ENCODE peak calls at places on chromosomes 4 and X, in ten cellular contexts. One of them, this sample, is unnamed.

GRCh38 chrX:37746268-37746931 is 33.5 kb upstream of the CYBB start:
- DNase-seq in pulmonary artery endothelial cell: no peak
- DNase-seq in progenitor cell of endocrine pancreas: no peak
- DNase-seq in PC-3: peak
- DNase-seq in epithelial cell of proximal tubule: no peak
- DNase-seq in amniotic stem cell: no peak
- DNase-seq in activated T-helper 1 cell treated with anti-CD3 and anti-CD28 coated beads, Interleukin-12 subunit alpha, Interleukin-12 subunit beta, Interleukin-2, Interleukin-4 antibody, amounts not matched to agents 30 ng/mL and 10 ng/mL and 1 ng/mL, durations not matched to agents 14 hours and 24 hours and 36 hours: no peak
- DNase-seq in sciatic nerve: no peak
- DNase-seq in activated CD4-positive, alpha-beta T cell treated with anti-CD3 and anti-CD28 coated beads, Interleukin-2, amount 50 U/mL, for 1 hour: no peak
- DNase-seq in SK-N-SH: no peak
- DNase-seq in this sample: no peak

GRCh38 chrX:8890794-8891193 is 89.6 kb upstream of the FAM9A start:
- DNase-seq in pulmonary artery endothelial cell: no peak
- DNase-seq in progenitor cell of endocrine pancreas: no peak
- DNase-seq in PC-3: no peak
- DNase-seq in epithelial cell of proximal tubule: no peak
- DNase-seq in amniotic stem cell: no peak
- DNase-seq in activated T-helper 1 cell treated with anti-CD3 and anti-CD28 coated beads, Interleukin-12 subunit alpha, Interleukin-12 subunit beta, Interleukin-2, Interleukin-4 antibody, amounts not matched to agents 30 ng/mL and 10 ng/mL and 1 ng/mL, durations not matched to agents 14 hours and 24 hours and 36 hours: no peak
- DNase-seq in sciatic nerve: no peak
- DNase-seq in activated CD4-positive, alpha-beta T cell treated with anti-CD3 and anti-CD28 coated beads, Interleukin-2, amount 50 U/mL, for 1 hour: no peak
- DNase-seq in SK-N-SH: no peak
- DNase-seq in this sample: no peak

GRCh38 chr4:153000068-153000420 is 63.9 kb downstream of the FHDC1 start:
- DNase-seq in pulmonary artery endothelial cell: no peak
- DNase-seq in progenitor cell of endocrine pancreas: no peak
- DNase-seq in PC-3: no peak
- DNase-seq in epithelial cell of proximal tubule: no peak
- DNase-seq in amniotic stem cell: no peak
- DNase-seq in activated T-helper 1 cell treated with anti-CD3 and anti-CD28 coated beads, Interleukin-12 subunit alpha, Interleukin-12 subunit beta, Interleukin-2, Interleukin-4 antibody, amounts not matched to agents 30 ng/mL and 10 ng/mL and 1 ng/mL, durations not matched to agents 14 hours and 24 hours and 36 hours: no peak
- DNase-seq in sciatic nerve: no peak
- DNase-seq in activated CD4-positive, alpha-beta T cell treated with anti-CD3 and anti-CD28 coated beads, Interleukin-2, amount 50 U/mL, for 1 hour: no peak
- DNase-seq in SK-N-SH: no peak
- DNase-seq in this sample: no peak

GRCh38 chr4:117796677-117797076 is 237.6 kb upstream of the NDST3 start:
- DNase-seq in pulmonary artery endothelial cell: no peak
- DNase-seq in progenitor cell of endocrine pancreas: no peak
- DNase-seq in PC-3: peak
- DNase-seq in epithelial cell of proximal tubule: no peak
- DNase-seq in amniotic stem cell: no peak
- DNase-seq in activated T-helper 1 cell treated with anti-CD3 and anti-CD28 coated beads, Interleukin-12 subunit alpha, Interleukin-12 subunit beta, Interleukin-2, Interleukin-4 antibody, amounts not matched to agents 30 ng/mL and 10 ng/mL and 1 ng/mL, durations not matched to agents 14 hours and 24 hours and 36 hours: no peak
- DNase-seq in sciatic nerve: no peak
- DNase-seq in activated CD4-positive, alpha-beta T cell treated with anti-CD3 and anti-CD28 coated beads, Interleukin-2, amount 50 U/mL, for 1 hour: no peak
- DNase-seq in SK-N-SH: no peak
- DNase-seq in this sample: no peak

GRCh38 chr4:116150152-116150551 is 935.2 kb downstream of the TRAM1L1 start:
- DNase-seq in pulmonary artery endothelial cell: no peak
- DNase-seq in progenitor cell of endocrine pancreas: no peak
- DNase-seq in PC-3: peak
- DNase-seq in epithelial cell of proximal tubule: no peak
- DNase-seq in amniotic stem cell: no peak
- DNase-seq in activated T-helper 1 cell treated with anti-CD3 and anti-CD28 coated beads, Interleukin-12 subunit alpha, Interleukin-12 subunit beta, Interleukin-2, Interleukin-4 antibody, amounts not matched to agents 30 ng/mL and 10 ng/mL and 1 ng/mL, durations not matched to agents 14 hours and 24 hours and 36 hours: no peak
- DNase-seq in sciatic nerve: no peak
- DNase-seq in activated CD4-positive, alpha-beta T cell treated with anti-CD3 and anti-CD28 coated beads, Interleukin-2, amount 50 U/mL, for 1 hour: no peak
- DNase-seq in SK-N-SH: no peak
- DNase-seq in this sample: no peak

GRCh38 chr4:1511441-1512041 is 105.3 kb upstream of the NKX1-1 start:
- DNase-seq in pulmonary artery endothelial cell: peak
- DNase-seq in progenitor cell of endocrine pancreas: no peak
- DNase-seq in PC-3: peak
- DNase-seq in epithelial cell of proximal tubule: no peak
- DNase-seq in amniotic stem cell: no peak
- DNase-seq in activated T-helper 1 cell treated with anti-CD3 and anti-CD28 coated beads, Interleukin-12 subunit alpha, Interleukin-12 subunit beta, Interleukin-2, Interleukin-4 antibody, amounts not matched to agents 30 ng/mL and 10 ng/mL and 1 ng/mL, durations not matched to agents 14 hours and 24 hours and 36 hours: no peak
- DNase-seq in sciatic nerve: no peak
- DNase-seq in activated CD4-positive, alpha-beta T cell treated with anti-CD3 and anti-CD28 coated beads, Interleukin-2, amount 50 U/mL, for 1 hour: peak
- DNase-seq in SK-N-SH: peak
- DNase-seq in this sample: peak

GRCh38 chr4:105179539-105180401 is 33.1 kb downstream of the TET2 start:
- DNase-seq in pulmonary artery endothelial cell: no peak
- DNase-seq in progenitor cell of endocrine pancreas: no peak
- DNase-seq in PC-3: no peak
- DNase-seq in epithelial cell of proximal tubule: peak
- DNase-seq in amniotic stem cell: no peak
- DNase-seq in activated T-helper 1 cell treated with anti-CD3 and anti-CD28 coated beads, Interleukin-12 subunit alpha, Interleukin-12 subunit beta, Interleukin-2, Interleukin-4 antibody, amounts not matched to agents 30 ng/mL and 10 ng/mL and 1 ng/mL, durations not matched to agents 14 hours and 24 hours and 36 hours: no peak
- DNase-seq in sciatic nerve: no peak
- DNase-seq in activated CD4-positive, alpha-beta T cell treated with anti-CD3 and anti-CD28 coated beads, Interleukin-2, amount 50 U/mL, for 1 hour: no peak
- DNase-seq in SK-N-SH: no peak
- DNase-seq in this sample: no peak

GRCh38 chrX:55787063-55787462 is 69.5 kb downstream of the RRAGB start:
- DNase-seq in pulmonary artery endothelial cell: no peak
- DNase-seq in progenitor cell of endocrine pancreas: no peak
- DNase-seq in PC-3: peak
- DNase-seq in epithelial cell of proximal tubule: no peak
- DNase-seq in amniotic stem cell: no peak
- DNase-seq in activated T-helper 1 cell treated with anti-CD3 and anti-CD28 coated beads, Interleukin-12 subunit alpha, Interleukin-12 subunit beta, Interleukin-2, Interleukin-4 antibody, amounts not matched to agents 30 ng/mL and 10 ng/mL and 1 ng/mL, durations not matched to agents 14 hours and 24 hours and 36 hours: no peak
- DNase-seq in sciatic nerve: no peak
- DNase-seq in activated CD4-positive, alpha-beta T cell treated with anti-CD3 and anti-CD28 coated beads, Interleukin-2, amount 50 U/mL, for 1 hour: no peak
- DNase-seq in SK-N-SH: no peak
- DNase-seq in this sample: no peak

GRCh38 chrX:109384569-109385174 is 97.2 kb downstream of the GUCY2F start:
- DNase-seq in pulmonary artery endothelial cell: no peak
- DNase-seq in progenitor cell of endocrine pancreas: no peak
- DNase-seq in PC-3: peak
- DNase-seq in epithelial cell of proximal tubule: no peak
- DNase-seq in amniotic stem cell: peak
- DNase-seq in activated T-helper 1 cell treated with anti-CD3 and anti-CD28 coated beads, Interleukin-12 subunit alpha, Interleukin-12 subunit beta, Interleukin-2, Interleukin-4 antibody, amounts not matched to agents 30 ng/mL and 10 ng/mL and 1 ng/mL, durations not matched to agents 14 hours and 24 hours and 36 hours: no peak
- DNase-seq in sciatic nerve: no peak
- DNase-seq in activated CD4-positive, alpha-beta T cell treated with anti-CD3 and anti-CD28 coated beads, Interleukin-2, amount 50 U/mL, for 1 hour: no peak
- DNase-seq in SK-N-SH: no peak
- DNase-seq in this sample: no peak

GRCh38 chrX:13699183-13699826 is 10.4 kb downstream of the RAB9A start:
- DNase-seq in pulmonary artery endothelial cell: no peak
- DNase-seq in progenitor cell of endocrine pancreas: no peak
- DNase-seq in PC-3: no peak
- DNase-seq in epithelial cell of proximal tubule: no peak
- DNase-seq in amniotic stem cell: no peak
- DNase-seq in activated T-helper 1 cell treated with anti-CD3 and anti-CD28 coated beads, Interleukin-12 subunit alpha, Interleukin-12 subunit beta, Interleukin-2, Interleukin-4 antibody, amounts not matched to agents 30 ng/mL and 10 ng/mL and 1 ng/mL, durations not matched to agents 14 hours and 24 hours and 36 hours: no peak
- DNase-seq in sciatic nerve: no peak
- DNase-seq in activated CD4-positive, alpha-beta T cell treated with anti-CD3 and anti-CD28 coated beads, Interleukin-2, amount 50 U/mL, for 1 hour: no peak
- DNase-seq in SK-N-SH: no peak
- DNase-seq in this sample: no peak

GRCh38 chr4:7306021-7306420 is 113.7 kb downstream of the SORCS2 start:
- DNase-seq in pulmonary artery endothelial cell: no peak
- DNase-seq in progenitor cell of endocrine pancreas: no peak
- DNase-seq in PC-3: no peak
- DNase-seq in epithelial cell of proximal tubule: no peak
- DNase-seq in amniotic stem cell: no peak
- DNase-seq in activated T-helper 1 cell treated with anti-CD3 and anti-CD28 coated beads, Interleukin-12 subunit alpha, Interleukin-12 subunit beta, Interleukin-2, Interleukin-4 antibody, amounts not matched to agents 30 ng/mL and 10 ng/mL and 1 ng/mL, durations not matched to agents 14 hours and 24 hours and 36 hours: no peak
- DNase-seq in sciatic nerve: no peak
- DNase-seq in activated CD4-positive, alpha-beta T cell treated with anti-CD3 and anti-CD28 coated beads, Interleukin-2, amount 50 U/mL, for 1 hour: no peak
- DNase-seq in SK-N-SH: no peak
- DNase-seq in this sample: no peak

GRCh38 chrX:19443886-19444530 is 71.3 kb downstream of the MAP3K15 start:
- DNase-seq in pulmonary artery endothelial cell: no peak
- DNase-seq in progenitor cell of endocrine pancreas: no peak
- DNase-seq in PC-3: no peak
- DNase-seq in epithelial cell of proximal tubule: no peak
- DNase-seq in amniotic stem cell: no peak
- DNase-seq in activated T-helper 1 cell treated with anti-CD3 and anti-CD28 coated beads, Interleukin-12 subunit alpha, Interleukin-12 subunit beta, Interleukin-2, Interleukin-4 antibody, amounts not matched to agents 30 ng/mL and 10 ng/mL and 1 ng/mL, durations not matched to agents 14 hours and 24 hours and 36 hours: no peak
- DNase-seq in sciatic nerve: no peak
- DNase-seq in activated CD4-positive, alpha-beta T cell treated with anti-CD3 and anti-CD28 coated beads, Interleukin-2, amount 50 U/mL, for 1 hour: no peak
- DNase-seq in SK-N-SH: no peak
- DNase-seq in this sample: no peak

GRCh38 chr4:28232376-28232775 is 1371.7 kb downstream of the STIM2 start:
- DNase-seq in pulmonary artery endothelial cell: no peak
- DNase-seq in progenitor cell of endocrine pancreas: no peak
- DNase-seq in PC-3: no peak
- DNase-seq in epithelial cell of proximal tubule: no peak
- DNase-seq in amniotic stem cell: no peak
- DNase-seq in activated T-helper 1 cell treated with anti-CD3 and anti-CD28 coated beads, Interleukin-12 subunit alpha, Interleukin-12 subunit beta, Interleukin-2, Interleukin-4 antibody, amounts not matched to agents 30 ng/mL and 10 ng/mL and 1 ng/mL, durations not matched to agents 14 hours and 24 hours and 36 hours: no peak
- DNase-seq in sciatic nerve: no peak
- DNase-seq in activated CD4-positive, alpha-beta T cell treated with anti-CD3 and anti-CD28 coated beads, Interleukin-2, amount 50 U/mL, for 1 hour: no peak
- DNase-seq in SK-N-SH: no peak
- DNase-seq in this sample: no peak

GRCh38 chrX:70264784-70265183 is 3.4 kb upstream of the ARR3 start:
- DNase-seq in pulmonary artery endothelial cell: no peak
- DNase-seq in progenitor cell of endocrine pancreas: no peak
- DNase-seq in PC-3: no peak
- DNase-seq in epithelial cell of proximal tubule: no peak
- DNase-seq in amniotic stem cell: no peak
- DNase-seq in activated T-helper 1 cell treated with anti-CD3 and anti-CD28 coated beads, Interleukin-12 subunit alpha, Interleukin-12 subunit beta, Interleukin-2, Interleukin-4 antibody, amounts not matched to agents 30 ng/mL and 10 ng/mL and 1 ng/mL, durations not matched to agents 14 hours and 24 hours and 36 hours: no peak
- DNase-seq in sciatic nerve: no peak
- DNase-seq in activated CD4-positive, alpha-beta T cell treated with anti-CD3 and anti-CD28 coated beads, Interleukin-2, amount 50 U/mL, for 1 hour: no peak
- DNase-seq in SK-N-SH: no peak
- DNase-seq in this sample: no peak

GRCh38 chr4:94507708-94508107 is 56.0 kb downstream of the PDLIM5 start:
- DNase-seq in pulmonary artery endothelial cell: no peak
- DNase-seq in progenitor cell of endocrine pancreas: no peak
- DNase-seq in PC-3: peak
- DNase-seq in epithelial cell of proximal tubule: peak
- DNase-seq in amniotic stem cell: peak
- DNase-seq in activated T-helper 1 cell treated with anti-CD3 and anti-CD28 coated beads, Interleukin-12 subunit alpha, Interleukin-12 subunit beta, Interleukin-2, Interleukin-4 antibody, amounts not matched to agents 30 ng/mL and 10 ng/mL and 1 ng/mL, durations not matched to agents 14 hours and 24 hours and 36 hours: no peak
- DNase-seq in sciatic nerve: no peak
- DNase-seq in activated CD4-positive, alpha-beta T cell treated with anti-CD3 and anti-CD28 coated beads, Interleukin-2, amount 50 U/mL, for 1 hour: no peak
- DNase-seq in SK-N-SH: no peak
- DNase-seq in this sample: no peak

GRCh38 chr4:156870166-156870565 is 101.4 kb downstream of the PDGFC start:
- DNase-seq in pulmonary artery endothelial cell: no peak
- DNase-seq in progenitor cell of endocrine pancreas: no peak
- DNase-seq in PC-3: no peak
- DNase-seq in epithelial cell of proximal tubule: no peak
- DNase-seq in amniotic stem cell: no peak
- DNase-seq in activated T-helper 1 cell treated with anti-CD3 and anti-CD28 coated beads, Interleukin-12 subunit alpha, Interleukin-12 subunit beta, Interleukin-2, Interleukin-4 antibody, amounts not matched to agents 30 ng/mL and 10 ng/mL and 1 ng/mL, durations not matched to agents 14 hours and 24 hours and 36 hours: no peak
- DNase-seq in sciatic nerve: no peak
- DNase-seq in activated CD4-positive, alpha-beta T cell treated with anti-CD3 and anti-CD28 coated beads, Interleukin-2, amount 50 U/mL, for 1 hour: no peak
- DNase-seq in SK-N-SH: no peak
- DNase-seq in this sample: no peak

GRCh38 chrX:120281761-120282160 is 29.5 kb downstream of the TMEM255A start:
- DNase-seq in pulmonary artery endothelial cell: no peak
- DNase-seq in progenitor cell of endocrine pancreas: no peak
- DNase-seq in PC-3: no peak
- DNase-seq in epithelial cell of proximal tubule: no peak
- DNase-seq in amniotic stem cell: no peak
- DNase-seq in activated T-helper 1 cell treated with anti-CD3 and anti-CD28 coated beads, Interleukin-12 subunit alpha, Interleukin-12 subunit beta, Interleukin-2, Interleukin-4 antibody, amounts not matched to agents 30 ng/mL and 10 ng/mL and 1 ng/mL, durations not matched to agents 14 hours and 24 hours and 36 hours: no peak
- DNase-seq in sciatic nerve: no peak
- DNase-seq in activated CD4-positive, alpha-beta T cell treated with anti-CD3 and anti-CD28 coated beads, Interleukin-2, amount 50 U/mL, for 1 hour: no peak
- DNase-seq in SK-N-SH: no peak
- DNase-seq in this sample: no peak

GRCh38 chr4:147327322-147327721 is 153.6 kb upstream of the EDNRA start:
- DNase-seq in pulmonary artery endothelial cell: no peak
- DNase-seq in progenitor cell of endocrine pancreas: no peak
- DNase-seq in PC-3: no peak
- DNase-seq in epithelial cell of proximal tubule: no peak
- DNase-seq in amniotic stem cell: no peak
- DNase-seq in activated T-helper 1 cell treated with anti-CD3 and anti-CD28 coated beads, Interleukin-12 subunit alpha, Interleukin-12 subunit beta, Interleukin-2, Interleukin-4 antibody, amounts not matched to agents 30 ng/mL and 10 ng/mL and 1 ng/mL, durations not matched to agents 14 hours and 24 hours and 36 hours: no peak
- DNase-seq in sciatic nerve: no peak
- DNase-seq in activated CD4-positive, alpha-beta T cell treated with anti-CD3 and anti-CD28 coated beads, Interleukin-2, amount 50 U/mL, for 1 hour: no peak
- DNase-seq in SK-N-SH: no peak
- DNase-seq in this sample: no peak

GRCh38 chr4:121950212-121950679 is 1.6 kb downstream of the TRPC3 start:
- DNase-seq in pulmonary artery endothelial cell: no peak
- DNase-seq in progenitor cell of endocrine pancreas: peak
- DNase-seq in PC-3: no peak
- DNase-seq in epithelial cell of proximal tubule: no peak
- DNase-seq in amniotic stem cell: no peak
- DNase-seq in activated T-helper 1 cell treated with anti-CD3 and anti-CD28 coated beads, Interleukin-12 subunit alpha, Interleukin-12 subunit beta, Interleukin-2, Interleukin-4 antibody, amounts not matched to agents 30 ng/mL and 10 ng/mL and 1 ng/mL, durations not matched to agents 14 hours and 24 hours and 36 hours: peak
- DNase-seq in sciatic nerve: peak
- DNase-seq in activated CD4-positive, alpha-beta T cell treated with anti-CD3 and anti-CD28 coated beads, Interleukin-2, amount 50 U/mL, for 1 hour: peak
- DNase-seq in SK-N-SH: peak
- DNase-seq in this sample: peak

GRCh38 chr4:3246458-3247398 is 2.2 kb upstream of the MSANTD1 start:
- DNase-seq in pulmonary artery endothelial cell: no peak
- DNase-seq in progenitor cell of endocrine pancreas: no peak
- DNase-seq in PC-3: no peak
- DNase-seq in epithelial cell of proximal tubule: no peak
- DNase-seq in amniotic stem cell: no peak
- DNase-seq in activated T-helper 1 cell treated with anti-CD3 and anti-CD28 coated beads, Interleukin-12 subunit alpha, Interleukin-12 subunit beta, Interleukin-2, Interleukin-4 antibody, amounts not matched to agents 30 ng/mL and 10 ng/mL and 1 ng/mL, durations not matched to agents 14 hours and 24 hours and 36 hours: no peak
- DNase-seq in sciatic nerve: no peak
- DNase-seq in activated CD4-positive, alpha-beta T cell treated with anti-CD3 and anti-CD28 coated beads, Interleukin-2, amount 50 U/mL, for 1 hour: no peak
- DNase-seq in SK-N-SH: no peak
- DNase-seq in this sample: no peak

GRCh38 chr4:185781555-185782215 is 30.3 kb downstream of the SORBS2 start:
- DNase-seq in pulmonary artery endothelial cell: no peak
- DNase-seq in progenitor cell of endocrine pancreas: no peak
- DNase-seq in PC-3: no peak
- DNase-seq in epithelial cell of proximal tubule: no peak
- DNase-seq in amniotic stem cell: no peak
- DNase-seq in activated T-helper 1 cell treated with anti-CD3 and anti-CD28 coated beads, Interleukin-12 subunit alpha, Interleukin-12 subunit beta, Interleukin-2, Interleukin-4 antibody, amounts not matched to agents 30 ng/mL and 10 ng/mL and 1 ng/mL, durations not matched to agents 14 hours and 24 hours and 36 hours: no peak
- DNase-seq in sciatic nerve: no peak
- DNase-seq in activated CD4-positive, alpha-beta T cell treated with anti-CD3 and anti-CD28 coated beads, Interleukin-2, amount 50 U/mL, for 1 hour: no peak
- DNase-seq in SK-N-SH: no peak
- DNase-seq in this sample: no peak

GRCh38 chr4:166153539-166153938 is 280.5 kb downstream of the TLL1 start:
- DNase-seq in pulmonary artery endothelial cell: no peak
- DNase-seq in progenitor cell of endocrine pancreas: no peak
- DNase-seq in PC-3: no peak
- DNase-seq in epithelial cell of proximal tubule: no peak
- DNase-seq in amniotic stem cell: no peak
- DNase-seq in activated T-helper 1 cell treated with anti-CD3 and anti-CD28 coated beads, Interleukin-12 subunit alpha, Interleukin-12 subunit beta, Interleukin-2, Interleukin-4 antibody, amounts not matched to agents 30 ng/mL and 10 ng/mL and 1 ng/mL, durations not matched to agents 14 hours and 24 hours and 36 hours: no peak
- DNase-seq in sciatic nerve: no peak
- DNase-seq in activated CD4-positive, alpha-beta T cell treated with anti-CD3 and anti-CD28 coated beads, Interleukin-2, amount 50 U/mL, for 1 hour: no peak
- DNase-seq in SK-N-SH: no peak
- DNase-seq in this sample: no peak

GRCh38 chr4:153257151-153257620 is 52.9 kb downstream of the TRIM2 start:
- DNase-seq in pulmonary artery endothelial cell: no peak
- DNase-seq in progenitor cell of endocrine pancreas: no peak
- DNase-seq in PC-3: no peak
- DNase-seq in epithelial cell of proximal tubule: no peak
- DNase-seq in amniotic stem cell: peak
- DNase-seq in activated T-helper 1 cell treated with anti-CD3 and anti-CD28 coated beads, Interleukin-12 subunit alpha, Interleukin-12 subunit beta, Interleukin-2, Interleukin-4 antibody, amounts not matched to agents 30 ng/mL and 10 ng/mL and 1 ng/mL, durations not matched to agents 14 hours and 24 hours and 36 hours: peak
- DNase-seq in sciatic nerve: no peak
- DNase-seq in activated CD4-positive, alpha-beta T cell treated with anti-CD3 and anti-CD28 coated beads, Interleukin-2, amount 50 U/mL, for 1 hour: peak
- DNase-seq in SK-N-SH: peak
- DNase-seq in this sample: no peak

GRCh38 chrX:129522184-129523059 is 868 bp downstream of the SMARCA1 start:
- DNase-seq in pulmonary artery endothelial cell: no peak
- DNase-seq in progenitor cell of endocrine pancreas: peak
- DNase-seq in PC-3: peak
- DNase-seq in epithelial cell of proximal tubule: no peak
- DNase-seq in amniotic stem cell: peak
- DNase-seq in activated T-helper 1 cell treated with anti-CD3 and anti-CD28 coated beads, Interleukin-12 subunit alpha, Interleukin-12 subunit beta, Interleukin-2, Interleukin-4 antibody, amounts not matched to agents 30 ng/mL and 10 ng/mL and 1 ng/mL, durations not matched to agents 14 hours and 24 hours and 36 hours: no peak
- DNase-seq in sciatic nerve: peak
- DNase-seq in activated CD4-positive, alpha-beta T cell treated with anti-CD3 and anti-CD28 coated beads, Interleukin-2, amount 50 U/mL, for 1 hour: peak
- DNase-seq in SK-N-SH: peak
- DNase-seq in this sample: peak

GRCh38 chr4:89356086-89356485 is 48.5 kb upstream of the GPRIN3 start:
- DNase-seq in pulmonary artery endothelial cell: no peak
- DNase-seq in progenitor cell of endocrine pancreas: no peak
- DNase-seq in PC-3: no peak
- DNase-seq in epithelial cell of proximal tubule: peak
- DNase-seq in amniotic stem cell: no peak
- DNase-seq in activated T-helper 1 cell treated with anti-CD3 and anti-CD28 coated beads, Interleukin-12 subunit alpha, Interleukin-12 subunit beta, Interleukin-2, Interleukin-4 antibody, amounts not matched to agents 30 ng/mL and 10 ng/mL and 1 ng/mL, durations not matched to agents 14 hours and 24 hours and 36 hours: no peak
- DNase-seq in sciatic nerve: no peak
- DNase-seq in activated CD4-positive, alpha-beta T cell treated with anti-CD3 and anti-CD28 coated beads, Interleukin-2, amount 50 U/mL, for 1 hour: no peak
- DNase-seq in SK-N-SH: no peak
- DNase-seq in this sample: no peak

GRCh38 chrX:106728337-106728736 is 1.8 kb downstream of the RNF128 start:
- DNase-seq in pulmonary artery endothelial cell: no peak
- DNase-seq in progenitor cell of endocrine pancreas: no peak
- DNase-seq in PC-3: no peak
- DNase-seq in epithelial cell of proximal tubule: no peak
- DNase-seq in amniotic stem cell: no peak
- DNase-seq in activated T-helper 1 cell treated with anti-CD3 and anti-CD28 coated beads, Interleukin-12 subunit alpha, Interleukin-12 subunit beta, Interleukin-2, Interleukin-4 antibody, amounts not matched to agents 30 ng/mL and 10 ng/mL and 1 ng/mL, durations not matched to agents 14 hours and 24 hours and 36 hours: no peak
- DNase-seq in sciatic nerve: no peak
- DNase-seq in activated CD4-positive, alpha-beta T cell treated with anti-CD3 and anti-CD28 coated beads, Interleukin-2, amount 50 U/mL, for 1 hour: no peak
- DNase-seq in SK-N-SH: no peak
- DNase-seq in this sample: no peak

GRCh38 chr4:153529646-153530045 is 63.5 kb downstream of the TMEM131L start:
- DNase-seq in pulmonary artery endothelial cell: no peak
- DNase-seq in progenitor cell of endocrine pancreas: no peak
- DNase-seq in PC-3: no peak
- DNase-seq in epithelial cell of proximal tubule: no peak
- DNase-seq in amniotic stem cell: no peak
- DNase-seq in activated T-helper 1 cell treated with anti-CD3 and anti-CD28 coated beads, Interleukin-12 subunit alpha, Interleukin-12 subunit beta, Interleukin-2, Interleukin-4 antibody, amounts not matched to agents 30 ng/mL and 10 ng/mL and 1 ng/mL, durations not matched to agents 14 hours and 24 hours and 36 hours: no peak
- DNase-seq in sciatic nerve: no peak
- DNase-seq in activated CD4-positive, alpha-beta T cell treated with anti-CD3 and anti-CD28 coated beads, Interleukin-2, amount 50 U/mL, for 1 hour: no peak
- DNase-seq in SK-N-SH: no peak
- DNase-seq in this sample: no peak

GRCh38 chrX:47366051-47366722 is 4.2 kb upstream of the ZNF157 start:
- DNase-seq in pulmonary artery endothelial cell: no peak
- DNase-seq in progenitor cell of endocrine pancreas: peak
- DNase-seq in PC-3: peak
- DNase-seq in epithelial cell of proximal tubule: no peak
- DNase-seq in amniotic stem cell: peak
- DNase-seq in activated T-helper 1 cell treated with anti-CD3 and anti-CD28 coated beads, Interleukin-12 subunit alpha, Interleukin-12 subunit beta, Interleukin-2, Interleukin-4 antibody, amounts not matched to agents 30 ng/mL and 10 ng/mL and 1 ng/mL, durations not matched to agents 14 hours and 24 hours and 36 hours: peak
- DNase-seq in sciatic nerve: peak
- DNase-seq in activated CD4-positive, alpha-beta T cell treated with anti-CD3 and anti-CD28 coated beads, Interleukin-2, amount 50 U/mL, for 1 hour: peak
- DNase-seq in SK-N-SH: peak
- DNase-seq in this sample: peak

This sample was measured in right lobe of liver.